ENCODE peak calls at places on chromosomes 13 and 19, in ten cellular contexts. D is right cardiac atrium, L is body of pancreas, K is small intestine, J is OCI-LY7, B is Peyer's patch, C is cardiac muscle cell, V is breast epithelium, Y is psoas muscle, G is A673. T is an unnamed sample.
A peak's percentile ranks its signal among the peaks of the same experiment; 100 is the strongest.

GRCh38 chr13:36904219-36904618 is 15.8 kb downstream of the SMAD9 start:
- DNase-seq in B (no peak), G (no peak), L (no peak), K (no peak), C (no peak), V (no peak), D (no peak), J (no peak), Y (no peak), T (no peak)

GRCh38 chr19:38304866-38305429 is 897 bp downstream of the C19orf33 start:
- DNase-seq in J (no peak), C (peak; percentile 92), K (peak; percentile 99), V (peak; percentile 54), L (peak; percentile 92), Y (no peak), B (no peak), G (no peak), D (peak; percentile 72), T (peak; percentile 30)

GRCh38 chr19:11964496-11964857 is 363 bp upstream of the ZNF763 start:
- DNase-seq in K (no peak), Y (no peak), D (peak; percentile 68), B (no peak), J (no peak), L (no peak), V (no peak), C (no peak), G (no peak), T (no peak)

GRCh38 chr19:10105241-10106099 is 692 bp upstream of the PPAN start:
- DNase-seq in V (no peak), J (peak; percentile 49), K (no peak), G (no peak), C (no peak), D (peak; percentile 19), B (peak; percentile 44), L (no peak), Y (no peak), T (no peak)

GRCh38 chr19:4439243-4439642 is 18.4 kb downstream of the UBXN6 start:
- DNase-seq in J (no peak), L (no peak), C (peak; percentile 36), D (no peak), G (no peak), V (no peak), Y (no peak), K (no peak), B (no peak), T (no peak)

GRCh38 chr13:108345016-108345415 is 75.5 kb downstream of the TNFSF13B start:
- DNase-seq in B (no peak), Y (no peak), K (no peak), D (no peak), L (no peak), G (no peak), V (no peak), J (no peak), C (no peak), T (no peak)

GRCh38 chr19:41531438-41532311 is 44.3 kb upstream of the CEACAM21 start:
- DNase-seq in G (peak; percentile 91), B (peak; percentile 81), J (peak; percentile 90), C (no peak), V (peak; percentile 90), L (peak; percentile 58), Y (peak; percentile 81), K (peak; percentile 56), D (peak; percentile 87), T (no peak)

GRCh38 chr19:33927789-33928457 is 131.3 kb downstream of the KCTD15 start:
- DNase-seq in K (no peak), D (no peak), V (no peak), G (no peak), J (no peak), B (no peak), Y (no peak), C (no peak), L (no peak), T (peak; percentile 84)

DNA sequence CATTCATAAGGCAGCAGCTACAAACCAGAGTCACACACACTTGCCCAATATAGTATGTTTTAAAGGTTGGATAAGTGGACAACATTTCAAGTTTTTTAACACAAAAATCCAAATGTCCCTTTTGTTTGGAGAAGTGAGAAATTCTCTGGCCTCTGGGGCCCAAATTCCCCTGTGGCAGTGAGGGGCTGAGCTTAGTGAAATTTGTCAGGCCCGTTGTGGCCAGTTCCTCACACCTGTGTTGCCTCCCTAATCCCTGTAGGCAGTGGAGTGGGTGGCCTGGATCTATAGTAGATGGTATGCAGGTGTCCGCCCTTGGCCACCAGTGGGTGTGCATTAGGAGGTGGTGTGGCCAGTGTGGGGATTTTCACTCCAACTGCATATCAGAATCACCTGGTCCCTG is 6.7 kb downstream of the WDR62 start:
- DNase-seq in Y (no peak), C (no peak), D (no peak), B (no peak), L (no peak), V (no peak), J (no peak), G (no peak), K (no peak), T (no peak)
- H3K4me1 ChIP-seq in Y (peaks cover 9% of the 10 kb centered on the region), C (no peaks in the 10 kb centered on the region), D (no peaks in the 10 kb centered on the region), B (no peaks in the 10 kb centered on the region), L (no peaks in the 10 kb centered on the region), V (no peaks in the 10 kb centered on the region), J (peaks cover 20% of the 10 kb centered on the region), G (peaks cover 5% of the 10 kb centered on the region), K (no peaks in the 10 kb centered on the region), T (no peaks in the 10 kb centered on the region)

GRCh38 chr19:48470856-48471255 is 1.7 kb downstream of the CYTH2 start:
- DNase-seq in G (no peak), V (no peak), B (no peak), J (no peak), K (no peak), D (peak; percentile 14), Y (no peak), L (no peak), C (no peak), T (no peak)

GRCh38 chr19:48470281-48470680 is 1.1 kb downstream of the CYTH2 start:
- DNase-seq in B (no peak), Y (no peak), C (no peak), J (no peak), G (no peak), V (no peak), L (no peak), K (no peak), D (peak; percentile 62), T (no peak)

GRCh38 chr19:48466571-48467325 is 2.4 kb upstream of the CYTH2 start:
- DNase-seq in B (no peak), L (no peak), D (peak; percentile 63), G (no peak), Y (no peak), C (no peak), V (no peak), J (no peak), K (no peak), T (no peak)

GRCh38 chr19:48469056-48469881 is at the start of gene CYTH2:
- DNase-seq in Y (peak; percentile 100), L (peak; percentile 100), G (peak; percentile 100), D (peak; percentile 100), C (peak; percentile 100), J (peak; percentile 100), V (peak; percentile 100), K (peak; percentile 100), B (peak; percentile 99), T (peak; percentile 100)

DNA sequence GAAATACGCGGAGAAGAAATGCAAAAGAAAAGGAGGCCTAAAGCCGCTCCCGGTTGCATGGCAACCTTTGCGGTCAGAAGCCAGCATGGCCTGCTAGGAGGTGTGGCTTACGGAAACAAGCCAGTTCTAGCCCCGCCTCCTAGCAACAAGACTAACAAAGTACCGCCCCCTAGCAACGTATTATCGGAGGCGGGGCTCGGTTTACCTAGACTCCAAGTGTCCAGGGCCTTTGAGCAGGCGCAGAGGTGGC is 438 bp upstream of the CYTH2 start:
- DNase-seq in B (no peak), D (no peak), G (no peak), L (no peak), J (no peak), C (no peak), K (no peak), V (no peak), Y (no peak), T (no peak)
- H3K4me3 ChIP-seq in B (peak overlapping the region; percentile 46), D (peak overlapping the region; percentile 12), G (peak overlapping the region; percentile 87), L (no peak overlapping the region), J (peak overlapping the region; percentile 63), C (peak overlapping the region; percentile 11), K (no peak overlapping the region), V (peak overlapping the region; percentile 55), Y (peak overlapping the region; percentile 91), T (peak overlapping the region; percentile 12)

DNA sequence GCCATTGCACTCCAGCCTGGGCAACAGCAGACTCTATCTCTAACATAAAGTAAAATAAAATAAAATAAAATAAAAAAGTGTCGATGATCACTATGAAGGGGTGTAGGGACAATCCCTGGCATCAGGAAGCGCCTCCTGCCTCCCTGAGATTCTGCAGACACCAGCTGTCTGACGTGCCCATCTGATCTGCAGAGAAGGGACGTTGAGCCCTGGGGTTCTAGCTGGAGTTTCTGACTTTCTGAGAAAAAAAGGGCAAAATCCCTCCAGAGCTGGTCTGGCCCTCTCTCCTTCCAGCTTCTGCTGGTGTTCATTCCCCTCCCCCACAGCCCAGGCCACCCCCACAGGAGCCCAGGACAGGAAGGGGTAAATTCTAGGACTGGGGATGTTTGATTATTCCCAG is 2.4 kb upstream of the ADGRE5 start:
- DNase-seq in K (no peak), C (no peak), B (no peak), V (no peak), D (peak; percentile 48), G (no peak), Y (no peak), L (no peak), J (no peak), T (no peak)
- H3K4me1 ChIP-seq in K (peaks cover 8% of the 10 kb centered on the region), C (peaks cover 22% of the 10 kb centered on the region), B (no peaks in the 10 kb centered on the region), V (no peaks in the 10 kb centered on the region), D (peaks cover under 1% of the 10 kb centered on the region), G (peaks cover 36% of the 10 kb centered on the region), Y (peaks cover 39% of the 10 kb centered on the region), L (peaks cover 32% of the 10 kb centered on the region), J (peaks cover 75% of the 10 kb centered on the region), T (peaks cover 16% of the 10 kb centered on the region)

GRCh38 chr19:409006-409514 is at the start of gene C2CD4C:
- DNase-seq in C (peak; percentile 59), L (no peak), G (peak; percentile 54), B (no peak), Y (peak; percentile 48), J (peak; percentile 15), K (no peak), V (no peak), D (no peak), T (peak; percentile 28)

GRCh38 chr19:410243-410781 is 1.4 kb upstream of the C2CD4C start:
- DNase-seq in V (no peak), Y (no peak), D (no peak), G (no peak), B (no peak), J (no peak), K (no peak), L (peak; percentile 66), C (no peak), T (peak; percentile 7)

GRCh38 chr19:407501-408440 is 1.2 kb downstream of the C2CD4C start:
- DNase-seq in D (no peak), L (no peak), V (no peak), J (no peak), K (no peak), G (no peak), Y (peak; percentile 40), C (no peak), B (no peak), T (no peak)

GRCh38 chr19:408441-409005 is 424 bp downstream of the C2CD4C start:
- DNase-seq in K (no peak), J (no peak), B (no peak), V (no peak), C (peak; percentile 20), Y (peak; percentile 46), L (no peak), G (peak; percentile 31), D (no peak), T (peak; percentile 90)

DNA sequence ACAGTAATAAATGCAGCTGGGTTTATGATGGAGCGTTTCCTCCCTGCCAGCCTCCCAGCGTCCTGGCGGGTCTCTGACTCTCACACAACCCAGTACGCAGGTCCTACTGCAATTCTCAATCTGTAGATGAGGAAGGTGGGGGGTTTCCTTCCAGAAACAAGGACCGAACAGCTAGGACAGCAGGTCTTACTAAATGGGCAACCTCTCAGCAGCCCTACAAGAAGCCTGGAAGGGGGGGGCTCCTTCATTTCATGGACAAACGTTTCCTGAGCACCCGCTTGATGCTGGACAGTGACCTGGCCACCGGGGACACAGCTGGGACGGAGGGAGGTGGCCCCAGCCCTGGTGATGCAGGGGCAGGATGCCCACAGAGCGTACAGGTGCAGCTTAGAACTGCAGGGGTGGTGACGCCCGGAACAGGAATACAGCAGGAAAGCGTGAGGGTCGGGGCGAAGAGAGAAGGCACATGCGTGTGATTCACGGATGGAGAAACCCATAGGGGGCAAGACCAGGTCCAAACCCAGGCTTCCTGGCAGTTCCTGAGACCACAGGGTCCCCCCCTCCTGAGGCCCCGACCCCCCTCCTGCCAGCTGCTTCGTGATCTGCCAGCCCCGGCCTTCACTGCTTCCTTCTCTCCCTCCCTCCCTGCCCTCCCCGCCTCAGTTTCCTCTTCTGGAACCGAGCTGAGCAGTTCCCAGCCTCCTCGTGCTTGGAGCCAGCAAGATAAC is 732 bp upstream of the C2CD4C start:
- DNase-seq in C (peak; percentile 30), Y (no peak), D (no peak), J (peak; percentile 23), V (no peak), B (no peak), G (peak; percentile 37), L (peak; percentile 36), K (no peak), T (no peak)
- H3K4me3 ChIP-seq in C (peak overlapping the region; percentile 81), Y (peak overlapping the region; percentile 63), D (peak overlapping the region; percentile 64), J (peak overlapping the region; percentile 65), V (peak overlapping the region; percentile 70), B (peak overlapping the region; percentile 54), G (peak overlapping the region; percentile 63), L (no peak overlapping the region), K (no peak overlapping the region), T (peak overlapping the region; percentile 70)

T was measured in HAP-1.